ENCODE peak calls at places on chromosomes 4 and X, in seven cellular contexts. One of them, this sample, is unnamed.

GRCh38 chr4:184274288-184274951 is 56.7 kb upstream of the ENPP6 start:
- DNase-seq in stimulated activated CD8-positive, alpha-beta memory T cell treated with anti-CD3 and anti-CD28 coated beads, Interleukin-7, amount 100 ng/mL, for 1 hour: no peak
- DNase-seq in NCI-H446 treated with DMSO at 0.1 percent for 48 hours: no peak
- DNase-seq in left colon: no peak
- DNase-seq in T-helper 9 cell: no peak
- DNase-seq in tibial artery: no peak
- DNase-seq in lower lobe of right lung: no peak
- DNase-seq in this sample: no peak

GRCh38 chr4:5824635-5825034 is 68.3 kb downstream of the CRMP1 start:
- DNase-seq in stimulated activated CD8-positive, alpha-beta memory T cell treated with anti-CD3 and anti-CD28 coated beads, Interleukin-7, amount 100 ng/mL, for 1 hour: no peak
- DNase-seq in NCI-H446 treated with DMSO at 0.1 percent for 48 hours: no peak
- DNase-seq in left colon: no peak
- DNase-seq in T-helper 9 cell: no peak
- DNase-seq in tibial artery: no peak
- DNase-seq in lower lobe of right lung: no peak
- DNase-seq in this sample: no peak

GRCh38 chrX:57583477-57583876 is 8.3 kb upstream of the ZXDB start:
- DNase-seq in stimulated activated CD8-positive, alpha-beta memory T cell treated with anti-CD3 and anti-CD28 coated beads, Interleukin-7, amount 100 ng/mL, for 1 hour: no peak
- DNase-seq in NCI-H446 treated with DMSO at 0.1 percent for 48 hours: no peak
- DNase-seq in left colon: no peak
- DNase-seq in T-helper 9 cell: no peak
- DNase-seq in tibial artery: no peak
- DNase-seq in lower lobe of right lung: no peak
- DNase-seq in this sample: no peak

GRCh38 chr4:110292994-110293744 is 94.8 kb upstream of the ELOVL6 start:
- DNase-seq in stimulated activated CD8-positive, alpha-beta memory T cell treated with anti-CD3 and anti-CD28 coated beads, Interleukin-7, amount 100 ng/mL, for 1 hour: no peak
- DNase-seq in NCI-H446 treated with DMSO at 0.1 percent for 48 hours: no peak
- DNase-seq in left colon: no peak
- DNase-seq in T-helper 9 cell: no peak
- DNase-seq in tibial artery: no peak
- DNase-seq in lower lobe of right lung: no peak
- DNase-seq in this sample: no peak

GRCh38 chr4:173212379-173212778 is 43.8 kb downstream of the GALNT7 start:
- DNase-seq in stimulated activated CD8-positive, alpha-beta memory T cell treated with anti-CD3 and anti-CD28 coated beads, Interleukin-7, amount 100 ng/mL, for 1 hour: no peak
- DNase-seq in NCI-H446 treated with DMSO at 0.1 percent for 48 hours: no peak
- DNase-seq in left colon: no peak
- DNase-seq in T-helper 9 cell: no peak
- DNase-seq in tibial artery: no peak
- DNase-seq in lower lobe of right lung: no peak
- DNase-seq in this sample: no peak

GRCh38 chr4:38612996-38613395 is 51.0 kb upstream of the KLF3 start:
- DNase-seq in stimulated activated CD8-positive, alpha-beta memory T cell treated with anti-CD3 and anti-CD28 coated beads, Interleukin-7, amount 100 ng/mL, for 1 hour: no peak
- DNase-seq in NCI-H446 treated with DMSO at 0.1 percent for 48 hours: peak; percentile 56
- DNase-seq in left colon: peak; percentile 19
- DNase-seq in T-helper 9 cell: no peak
- DNase-seq in tibial artery: no peak
- DNase-seq in lower lobe of right lung: no peak
- DNase-seq in this sample: no peak

GRCh38 chr4:1872918-1873269 is 1.7 kb downstream of the NSD2 start:
- DNase-seq in stimulated activated CD8-positive, alpha-beta memory T cell treated with anti-CD3 and anti-CD28 coated beads, Interleukin-7, amount 100 ng/mL, for 1 hour: no peak
- DNase-seq in NCI-H446 treated with DMSO at 0.1 percent for 48 hours: no peak
- DNase-seq in left colon: no peak
- DNase-seq in T-helper 9 cell: no peak
- DNase-seq in tibial artery: no peak
- DNase-seq in lower lobe of right lung: no peak
- DNase-seq in this sample: no peak

GRCh38 chr4:91322961-91323360 is 980.8 kb upstream of the GRID2 start:
- DNase-seq in stimulated activated CD8-positive, alpha-beta memory T cell treated with anti-CD3 and anti-CD28 coated beads, Interleukin-7, amount 100 ng/mL, for 1 hour: no peak
- DNase-seq in NCI-H446 treated with DMSO at 0.1 percent for 48 hours: no peak
- DNase-seq in left colon: no peak
- DNase-seq in T-helper 9 cell: no peak
- DNase-seq in tibial artery: no peak
- DNase-seq in lower lobe of right lung: no peak
- DNase-seq in this sample: no peak

GRCh38 chrX:30900227-30900626 is 11.2 kb upstream of the TAB3 start:
- DNase-seq in stimulated activated CD8-positive, alpha-beta memory T cell treated with anti-CD3 and anti-CD28 coated beads, Interleukin-7, amount 100 ng/mL, for 1 hour: no peak
- DNase-seq in NCI-H446 treated with DMSO at 0.1 percent for 48 hours: no peak
- DNase-seq in left colon: no peak
- DNase-seq in T-helper 9 cell: no peak
- DNase-seq in tibial artery: no peak
- DNase-seq in lower lobe of right lung: no peak
- DNase-seq in this sample: no peak

GRCh38 chrX:72358313-72358712 is 52.6 kb upstream of the CITED1 start:
- DNase-seq in stimulated activated CD8-positive, alpha-beta memory T cell treated with anti-CD3 and anti-CD28 coated beads, Interleukin-7, amount 100 ng/mL, for 1 hour: no peak
- DNase-seq in NCI-H446 treated with DMSO at 0.1 percent for 48 hours: no peak
- DNase-seq in left colon: no peak
- DNase-seq in T-helper 9 cell: no peak
- DNase-seq in tibial artery: no peak
- DNase-seq in lower lobe of right lung: no peak
- DNase-seq in this sample: no peak

GRCh38 chr4:183408791-183409190 is 35.6 kb upstream of the CDKN2AIP start:
- DNase-seq in stimulated activated CD8-positive, alpha-beta memory T cell treated with anti-CD3 and anti-CD28 coated beads, Interleukin-7, amount 100 ng/mL, for 1 hour: no peak
- DNase-seq in NCI-H446 treated with DMSO at 0.1 percent for 48 hours: no peak
- DNase-seq in left colon: peak; percentile 90
- DNase-seq in T-helper 9 cell: no peak
- DNase-seq in tibial artery: peak; percentile 35
- DNase-seq in lower lobe of right lung: no peak
- DNase-seq in this sample: no peak

GRCh38 chr4:124940387-124940786 is 227.9 kb upstream of the ANKRD50 start:
- DNase-seq in stimulated activated CD8-positive, alpha-beta memory T cell treated with anti-CD3 and anti-CD28 coated beads, Interleukin-7, amount 100 ng/mL, for 1 hour: no peak
- DNase-seq in NCI-H446 treated with DMSO at 0.1 percent for 48 hours: peak; percentile 7
- DNase-seq in left colon: no peak
- DNase-seq in T-helper 9 cell: no peak
- DNase-seq in tibial artery: no peak
- DNase-seq in lower lobe of right lung: no peak
- DNase-seq in this sample: no peak

GRCh38 chr4:103645991-103646390 is 73.8 kb downstream of the TACR3 start:
- DNase-seq in stimulated activated CD8-positive, alpha-beta memory T cell treated with anti-CD3 and anti-CD28 coated beads, Interleukin-7, amount 100 ng/mL, for 1 hour: no peak
- DNase-seq in NCI-H446 treated with DMSO at 0.1 percent for 48 hours: no peak
- DNase-seq in left colon: no peak
- DNase-seq in T-helper 9 cell: no peak
- DNase-seq in tibial artery: no peak
- DNase-seq in lower lobe of right lung: no peak
- DNase-seq in this sample: no peak